ENCODE peak calls at places on chromosomes 6 and 20, in six cellular contexts. One of them, this sample, is unnamed.

GRCh38 chr6:30007132-30007764 is 53.8 kb upstream of the POLR1H start:
- DNase-seq in ovary: peak
- DNase-seq in cardiac muscle cell: no peak
- DNase-seq in brain microvascular endothelial cell: no peak
- DNase-seq in cardiac fibroblast: no peak
- DNase-seq in esophagus muscularis mucosa: peak
- DNase-seq in this sample: no peak

GRCh38 chr6:33008944-33009861 is at the start of gene HLA-DOA:
- DNase-seq in ovary: no peak
- DNase-seq in cardiac muscle cell: peak
- DNase-seq in brain microvascular endothelial cell: peak
- DNase-seq in cardiac fibroblast: peak
- DNase-seq in esophagus muscularis mucosa: no peak
- DNase-seq in this sample: peak

GRCh38 chr6:16239090-16239797 is 857 bp downstream of the GMPR start:
- DNase-seq in ovary: peak
- DNase-seq in cardiac muscle cell: peak
- DNase-seq in brain microvascular endothelial cell: peak
- DNase-seq in cardiac fibroblast: no peak
- DNase-seq in esophagus muscularis mucosa: no peak
- DNase-seq in this sample: peak

GRCh38 chr6:5205877-5206840 is 54.6 kb downstream of the LYRM4 start:
- DNase-seq in ovary: peak
- DNase-seq in cardiac muscle cell: peak
- DNase-seq in brain microvascular endothelial cell: peak
- DNase-seq in cardiac fibroblast: peak
- DNase-seq in esophagus muscularis mucosa: peak
- DNase-seq in this sample: peak

GRCh38 chr20:50580842-50581544 is 70.8 kb downstream of the PTPN1 start:
- DNase-seq in ovary: no peak
- DNase-seq in cardiac muscle cell: no peak
- DNase-seq in brain microvascular endothelial cell: no peak
- DNase-seq in cardiac fibroblast: no peak
- DNase-seq in esophagus muscularis mucosa: no peak
- DNase-seq in this sample: no peak

GRCh38 chr6:548091-548490 is 108.8 kb downstream of the HUS1B start:
- DNase-seq in ovary: no peak
- DNase-seq in cardiac muscle cell: no peak
- DNase-seq in brain microvascular endothelial cell: no peak
- DNase-seq in cardiac fibroblast: no peak
- DNase-seq in esophagus muscularis mucosa: no peak
- DNase-seq in this sample: no peak

GRCh38 chr6:124780621-124781020 is 181.6 kb upstream of the RNF217 start:
- DNase-seq in ovary: no peak
- DNase-seq in cardiac muscle cell: no peak
- DNase-seq in brain microvascular endothelial cell: no peak
- DNase-seq in cardiac fibroblast: no peak
- DNase-seq in esophagus muscularis mucosa: no peak
- DNase-seq in this sample: no peak

GRCh38 chr6:21987501-21987957 is 309.3 kb downstream of the PRL start:
- DNase-seq in ovary: peak
- DNase-seq in cardiac muscle cell: peak
- DNase-seq in brain microvascular endothelial cell: peak
- DNase-seq in cardiac fibroblast: peak
- DNase-seq in esophagus muscularis mucosa: no peak
- DNase-seq in this sample: peak

GRCh38 chr6:39430968-39431523 is 108.5 kb upstream of the KCNK16 start:
- DNase-seq in ovary: peak
- DNase-seq in cardiac muscle cell: peak
- DNase-seq in brain microvascular endothelial cell: no peak
- DNase-seq in cardiac fibroblast: no peak
- DNase-seq in esophagus muscularis mucosa: peak
- DNase-seq in this sample: peak

GRCh38 chr6:144321839-144322591 is 36.9 kb downstream of the UTRN start:
- DNase-seq in ovary: no peak
- DNase-seq in cardiac muscle cell: no peak
- DNase-seq in brain microvascular endothelial cell: peak
- DNase-seq in cardiac fibroblast: peak
- DNase-seq in esophagus muscularis mucosa: no peak
- DNase-seq in this sample: peak

GRCh38 chr6:11354019-11354418 is 121.6 kb upstream of the NEDD9 start:
- DNase-seq in ovary: peak
- DNase-seq in cardiac muscle cell: peak
- DNase-seq in brain microvascular endothelial cell: peak
- DNase-seq in cardiac fibroblast: peak
- DNase-seq in esophagus muscularis mucosa: no peak
- DNase-seq in this sample: peak

GRCh38 chr20:37395921-37396519 is 50.1 kb downstream of the SRC start:
- DNase-seq in ovary: no peak
- DNase-seq in cardiac muscle cell: no peak
- DNase-seq in brain microvascular endothelial cell: no peak
- DNase-seq in cardiac fibroblast: no peak
- DNase-seq in esophagus muscularis mucosa: no peak
- DNase-seq in this sample: no peak

GRCh38 chr6:42281016-42281533 is 63.4 kb upstream of the MRPS10 start:
- DNase-seq in ovary: no peak
- DNase-seq in cardiac muscle cell: no peak
- DNase-seq in brain microvascular endothelial cell: no peak
- DNase-seq in cardiac fibroblast: no peak
- DNase-seq in esophagus muscularis mucosa: no peak
- DNase-seq in this sample: no peak

GRCh38 chr20:59807909-59808728 is 125.3 kb downstream of the SYCP2 start:
- DNase-seq in ovary: peak
- DNase-seq in cardiac muscle cell: no peak
- DNase-seq in brain microvascular endothelial cell: no peak
- DNase-seq in cardiac fibroblast: no peak
- DNase-seq in esophagus muscularis mucosa: peak
- DNase-seq in this sample: no peak

GRCh38 chr6:163457637-163458561 is 43.4 kb downstream of the QKI start:
- DNase-seq in ovary: no peak
- DNase-seq in cardiac muscle cell: peak
- DNase-seq in brain microvascular endothelial cell: peak
- DNase-seq in cardiac fibroblast: peak
- DNase-seq in esophagus muscularis mucosa: no peak
- DNase-seq in this sample: peak

GRCh38 chr6:157981395-157982296 is at the start of gene SYNJ2:
- DNase-seq in ovary: peak
- DNase-seq in cardiac muscle cell: peak
- DNase-seq in brain microvascular endothelial cell: peak
- DNase-seq in cardiac fibroblast: peak
- DNase-seq in esophagus muscularis mucosa: no peak
- DNase-seq in this sample: peak

GRCh38 chr20:50823319-50823718 is 28.5 kb downstream of the BCAS4 start:
- DNase-seq in ovary: no peak
- DNase-seq in cardiac muscle cell: no peak
- DNase-seq in brain microvascular endothelial cell: no peak
- DNase-seq in cardiac fibroblast: no peak
- DNase-seq in esophagus muscularis mucosa: no peak
- DNase-seq in this sample: no peak

GRCh38 chr6:143027058-143027457 is 33.6 kb upstream of the AIG1 start:
- DNase-seq in ovary: no peak
- DNase-seq in cardiac muscle cell: peak
- DNase-seq in brain microvascular endothelial cell: peak
- DNase-seq in cardiac fibroblast: peak
- DNase-seq in esophagus muscularis mucosa: no peak
- DNase-seq in this sample: peak

GRCh38 chr6:11848852-11849731 is 70.5 kb upstream of the ADTRP start:
- DNase-seq in ovary: no peak
- DNase-seq in cardiac muscle cell: peak
- DNase-seq in brain microvascular endothelial cell: peak
- DNase-seq in cardiac fibroblast: peak
- DNase-seq in esophagus muscularis mucosa: no peak
- DNase-seq in this sample: peak

GRCh38 chr6:157173756-157174155 is 149.6 kb downstream of the TMEM242 start:
- DNase-seq in ovary: no peak
- DNase-seq in cardiac muscle cell: no peak
- DNase-seq in brain microvascular endothelial cell: no peak
- DNase-seq in cardiac fibroblast: no peak
- DNase-seq in esophagus muscularis mucosa: no peak
- DNase-seq in this sample: no peak

GRCh38 chr20:48695738-48696137 is 132.1 kb downstream of the PREX1 start:
- DNase-seq in ovary: no peak
- DNase-seq in cardiac muscle cell: no peak
- DNase-seq in brain microvascular endothelial cell: no peak
- DNase-seq in cardiac fibroblast: no peak
- DNase-seq in esophagus muscularis mucosa: no peak
- DNase-seq in this sample: no peak

GRCh38 chr20:16615199-16615598 is 42.0 kb upstream of the KIF16B start:
- DNase-seq in ovary: peak
- DNase-seq in cardiac muscle cell: peak
- DNase-seq in brain microvascular endothelial cell: peak
- DNase-seq in cardiac fibroblast: peak
- DNase-seq in esophagus muscularis mucosa: no peak
- DNase-seq in this sample: peak

GRCh38 chr6:123768939-123769338 is 34.7 kb upstream of the NKAIN2 start:
- DNase-seq in ovary: no peak
- DNase-seq in cardiac muscle cell: no peak
- DNase-seq in brain microvascular endothelial cell: no peak
- DNase-seq in cardiac fibroblast: no peak
- DNase-seq in esophagus muscularis mucosa: no peak
- DNase-seq in this sample: no peak
- H3K4me3 ChIP-seq in ovary: no peak
- H3K4me3 ChIP-seq in cardiac muscle cell: no peak
- H3K4me3 ChIP-seq in brain microvascular endothelial cell: no peak
- H3K4me3 ChIP-seq in cardiac fibroblast: no peak
- H3K4me3 ChIP-seq in esophagus muscularis mucosa: no peak
- H3K4me3 ChIP-seq in this sample: no peak

DNA sequence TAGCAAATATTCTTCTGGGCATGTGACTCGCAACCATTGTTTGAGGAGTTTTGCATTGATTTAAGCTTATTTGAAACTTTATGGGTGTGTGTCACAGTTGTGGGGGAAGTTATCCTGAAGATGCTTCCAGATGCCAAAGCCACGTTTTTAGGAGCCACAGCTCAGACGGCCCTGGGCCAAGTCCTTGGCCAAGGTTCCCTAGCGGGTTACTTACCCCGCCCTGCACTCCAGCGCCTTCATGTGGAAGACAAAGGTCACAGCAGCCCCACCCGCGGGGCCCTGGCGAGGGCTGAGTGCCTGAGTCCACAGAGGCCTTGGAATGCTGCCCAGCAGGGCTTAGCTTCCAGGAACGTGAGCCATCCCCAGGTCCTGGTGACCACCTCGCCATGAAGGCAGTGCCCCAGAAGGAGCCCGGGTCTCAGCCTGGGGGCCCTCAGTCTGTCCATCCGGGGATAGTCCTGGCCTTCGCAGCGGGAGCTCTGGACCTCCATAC is 308.3 kb downstream of the CDH4 start:
- DNase-seq in ovary: no peak
- DNase-seq in cardiac muscle cell: peak
- DNase-seq in brain microvascular endothelial cell: no peak
- DNase-seq in cardiac fibroblast: peak
- DNase-seq in esophagus muscularis mucosa: no peak
- DNase-seq in this sample: peak
- TF ChIP-seq CTCF in ovary: no peak
- TF ChIP-seq CTCF in cardiac muscle cell: no peak
- TF ChIP-seq CTCF in brain microvascular endothelial cell: peak
- TF ChIP-seq CTCF in cardiac fibroblast: peak
- TF ChIP-seq CTCF in esophagus muscularis mucosa: no peak
- TF ChIP-seq CTCF in this sample: peak

GRCh38 chr20:17969276-17969883 is 562 bp downstream of the MGME1 start:
- DNase-seq in ovary: no peak
- DNase-seq in cardiac muscle cell: peak
- DNase-seq in brain microvascular endothelial cell: no peak
- DNase-seq in cardiac fibroblast: peak
- DNase-seq in esophagus muscularis mucosa: no peak
- DNase-seq in this sample: peak

GRCh38 chr20:17968366-17969275 is at the start of the genes MGME1 and SNX5:
- DNase-seq in ovary: peak
- DNase-seq in cardiac muscle cell: peak
- DNase-seq in brain microvascular endothelial cell: peak
- DNase-seq in cardiac fibroblast: peak
- DNase-seq in esophagus muscularis mucosa: peak
- DNase-seq in this sample: peak

GRCh38 chr20:17969884-17970409 is 1.1 kb downstream of the MGME1 start:
- DNase-seq in ovary: no peak
- DNase-seq in cardiac muscle cell: peak
- DNase-seq in brain microvascular endothelial cell: peak
- DNase-seq in cardiac fibroblast: peak
- DNase-seq in esophagus muscularis mucosa: no peak
- DNase-seq in this sample: peak

GRCh38 chr20:17972121-17972520 is 3.3 kb downstream of the MGME1 start:
- DNase-seq in ovary: no peak
- DNase-seq in cardiac muscle cell: peak
- DNase-seq in brain microvascular endothelial cell: no peak
- DNase-seq in cardiac fibroblast: peak
- DNase-seq in esophagus muscularis mucosa: no peak
- DNase-seq in this sample: peak

DNA sequence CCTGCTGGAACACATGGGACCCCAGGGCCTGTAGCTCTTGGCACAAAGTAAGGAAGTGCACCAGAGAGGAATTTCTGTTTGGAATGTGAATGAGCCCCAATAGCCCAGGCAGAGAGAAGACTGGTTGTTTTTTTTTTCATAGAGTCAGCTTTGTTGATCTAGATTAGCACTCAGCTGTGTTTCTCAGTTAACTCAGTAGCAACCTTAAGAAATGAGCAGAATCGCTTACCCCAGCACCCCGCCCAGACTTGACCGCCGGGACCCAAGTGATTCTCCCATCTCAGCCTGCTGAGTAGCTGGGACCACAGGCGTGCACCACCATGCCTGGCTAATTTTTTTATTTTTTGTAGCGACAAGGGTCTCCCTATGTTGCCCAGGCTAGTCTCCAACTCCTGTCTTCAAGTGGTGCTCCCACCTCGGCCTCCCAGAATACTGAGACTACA is 2.8 kb downstream of the MGME1 start:
- DNase-seq in ovary: no peak
- DNase-seq in cardiac muscle cell: peak
- DNase-seq in brain microvascular endothelial cell: peak
- DNase-seq in cardiac fibroblast: peak
- DNase-seq in esophagus muscularis mucosa: no peak
- DNase-seq in this sample: peak
- H3K4me3 ChIP-seq in ovary: no peak
- H3K4me3 ChIP-seq in cardiac muscle cell: peak
- H3K4me3 ChIP-seq in brain microvascular endothelial cell: peak
- H3K4me3 ChIP-seq in cardiac fibroblast: peak
- H3K4me3 ChIP-seq in esophagus muscularis mucosa: peak
- H3K4me3 ChIP-seq in this sample: peak

DNA sequence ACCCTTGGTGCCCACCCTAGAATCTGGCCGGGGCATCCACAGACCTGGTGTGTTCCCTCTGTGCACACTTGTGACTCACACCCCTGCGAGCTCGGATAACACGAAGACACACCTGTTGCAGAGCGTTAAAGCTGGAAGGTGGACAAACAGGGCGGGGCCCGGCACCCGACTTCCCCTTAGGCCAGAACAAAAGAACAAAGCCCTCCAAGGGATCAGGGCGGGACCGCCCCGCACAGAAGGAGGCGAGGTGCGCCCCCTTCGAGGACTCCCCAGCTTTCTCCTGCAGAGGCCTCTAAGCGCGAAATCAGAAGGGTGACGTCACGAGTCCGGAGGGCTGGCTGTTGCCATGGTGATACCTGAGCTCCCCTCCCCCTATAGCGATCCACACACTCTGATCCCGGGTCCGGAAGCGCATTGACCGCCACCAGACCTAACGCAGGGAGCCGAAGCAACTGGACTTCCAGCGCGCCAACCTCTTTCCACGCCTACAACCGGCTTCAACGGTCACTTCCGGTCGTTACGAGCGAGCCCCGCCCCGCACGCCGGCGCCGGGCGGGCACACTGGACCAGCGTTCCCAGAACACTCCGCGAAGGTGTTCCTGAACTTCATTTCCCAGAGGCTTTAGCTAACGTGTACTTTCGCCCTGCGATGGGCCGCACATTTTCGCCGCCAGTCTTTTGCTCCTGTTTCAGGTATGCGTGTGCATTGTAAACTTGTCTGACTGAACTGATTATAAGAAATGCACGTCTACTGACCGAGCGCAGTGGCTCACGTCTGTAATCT is at the start of gene ZNF184:
- DNase-seq in ovary: peak
- DNase-seq in cardiac muscle cell: peak
- DNase-seq in brain microvascular endothelial cell: peak
- DNase-seq in cardiac fibroblast: peak
- DNase-seq in esophagus muscularis mucosa: peak
- DNase-seq in this sample: peak
- TF ChIP-seq CTCF in ovary: peak
- TF ChIP-seq CTCF in cardiac muscle cell: peak
- TF ChIP-seq CTCF in brain microvascular endothelial cell: peak
- TF ChIP-seq CTCF in cardiac fibroblast: no peak
- TF ChIP-seq CTCF in esophagus muscularis mucosa: peak
- TF ChIP-seq CTCF in this sample: peak